ENCODE peak calls at places on chromosome X, in four cellular contexts. One of them, this sample, is unnamed.

GRCh38 chrX:125436855-125437254 is 117.2 kb downstream of the TEX13C start:
- DNase-seq in breast epithelium: no peak
- DNase-seq in AG09309: no peak
- DNase-seq in cardiac fibroblast: peak; percentile 0
- DNase-seq in this sample: no peak

GRCh38 chrX:19121898-19122640 is at the start of gene ADGRG2:
- DNase-seq in cardiac fibroblast: peak; percentile 35
- DNase-seq in breast epithelium: no peak
- DNase-seq in AG09309: peak; percentile 2
- DNase-seq in this sample: no peak

GRCh38 chrX:116881961-116882360 is 419.2 kb upstream of the CT83 start:
- DNase-seq in breast epithelium: no peak
- DNase-seq in AG09309: no peak
- DNase-seq in cardiac fibroblast: no peak
- DNase-seq in this sample: no peak

GRCh38 chrX:104972737-104973136 is 247.8 kb downstream of the TEX13A start:
- DNase-seq in AG09309: no peak
- DNase-seq in breast epithelium: no peak
- DNase-seq in cardiac fibroblast: no peak
- DNase-seq in this sample: no peak

GRCh38 chrX:48938721-48939416 is 18.5 kb downstream of the OTUD5 start:
- DNase-seq in cardiac fibroblast: no peak
- DNase-seq in AG09309: no peak
- DNase-seq in breast epithelium: no peak
- DNase-seq in this sample: no peak

GRCh38 chrX:49876750-49877149 is 2.5 kb upstream of the USP27X start:
- DNase-seq in cardiac fibroblast: peak; percentile 34
- DNase-seq in AG09309: no peak
- DNase-seq in breast epithelium: no peak
- DNase-seq in this sample: no peak

GRCh38 chrX:54540289-54540688 is 10.3 kb downstream of the GNL3L start:
- DNase-seq in cardiac fibroblast: peak; percentile 60
- DNase-seq in AG09309: no peak
- DNase-seq in breast epithelium: no peak
- DNase-seq in this sample: no peak

GRCh38 chrX:20969565-20969964 is 404.7 kb upstream of the CNKSR2 start:
- DNase-seq in AG09309: no peak
- DNase-seq in breast epithelium: no peak
- DNase-seq in cardiac fibroblast: no peak
- DNase-seq in this sample: no peak

GRCh38 chrX:123237271-123237670 is 53.2 kb downstream of the GRIA3 start:
- DNase-seq in breast epithelium: no peak
- DNase-seq in cardiac fibroblast: no peak
- DNase-seq in AG09309: no peak
- DNase-seq in this sample: no peak

GRCh38 chrX:24423960-24424359 is 41.1 kb upstream of the PDK3 start:
- DNase-seq in breast epithelium: no peak
- DNase-seq in cardiac fibroblast: peak; percentile 3
- DNase-seq in AG09309: no peak
- DNase-seq in this sample: no peak

GRCh38 chrX:69036674-69037573 is 128.3 kb downstream of the PJA1 start:
- DNase-seq in breast epithelium: no peak
- DNase-seq in AG09309: no peak
- DNase-seq in cardiac fibroblast: no peak
- DNase-seq in this sample: peak; percentile 49

GRCh38 chrX:70444326-70445196 is at the start of gene DLG3:
- DNase-seq in AG09309: no peak
- DNase-seq in cardiac fibroblast: peak; percentile 48
- DNase-seq in breast epithelium: no peak
- DNase-seq in this sample: no peak

GRCh38 chrX:101803451-101803850 is 128.4 kb downstream of the ZMAT1 start:
- DNase-seq in breast epithelium: no peak
- DNase-seq in cardiac fibroblast: peak; percentile 18
- DNase-seq in AG09309: no peak
- DNase-seq in this sample: no peak
- TF ChIP-seq CTCF in breast epithelium: no peak
- TF ChIP-seq CTCF in cardiac fibroblast: peak; percentile 17
- TF ChIP-seq CTCF in AG09309: peak; percentile 51
- TF ChIP-seq CTCF in this sample: no peak

GRCh38 chrX:136147966-136148365 is 633 bp downstream of the FHL1 start:
- DNase-seq in breast epithelium: no peak
- DNase-seq in AG09309: no peak
- DNase-seq in cardiac fibroblast: no peak
- DNase-seq in this sample: no peak
- H3K4me3 ChIP-seq in breast epithelium: peak overlapping the region; percentile 60
- H3K4me3 ChIP-seq in AG09309: peak overlapping the region; percentile 53
- H3K4me3 ChIP-seq in cardiac fibroblast: peak overlapping the region; percentile 63
- H3K4me3 ChIP-seq in this sample: peak overlapping the region; percentile 86

DNA sequence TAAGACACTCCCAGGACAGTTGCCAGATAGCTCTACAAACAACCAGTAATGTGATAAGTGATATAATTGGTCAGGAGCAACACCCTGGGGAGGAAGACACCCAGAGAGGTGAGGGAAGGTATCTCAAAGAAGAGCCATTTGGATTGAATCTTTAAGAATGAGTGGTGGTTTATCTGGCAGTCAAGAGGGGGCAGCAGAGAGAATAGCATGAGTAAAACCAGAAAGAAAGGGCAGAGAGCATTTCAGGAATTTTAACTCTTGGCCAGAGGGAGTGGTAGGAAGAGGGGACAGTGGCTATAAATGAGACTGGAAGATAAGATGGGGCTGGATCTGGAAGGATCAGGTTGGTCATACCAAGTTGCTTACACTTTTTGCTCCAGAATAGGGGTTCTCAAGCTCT is 5.9 kb upstream of the SEPTIN6 start:
- DNase-seq in cardiac fibroblast: peak; percentile 72
- DNase-seq in breast epithelium: no peak
- DNase-seq in AG09309: no peak
- DNase-seq in this sample: no peak
- TF ChIP-seq CTCF in cardiac fibroblast: peak; percentile 66
- TF ChIP-seq CTCF in breast epithelium: no peak
- TF ChIP-seq CTCF in AG09309: peak; percentile 64
- TF ChIP-seq CTCF in this sample: no peak

DNA sequence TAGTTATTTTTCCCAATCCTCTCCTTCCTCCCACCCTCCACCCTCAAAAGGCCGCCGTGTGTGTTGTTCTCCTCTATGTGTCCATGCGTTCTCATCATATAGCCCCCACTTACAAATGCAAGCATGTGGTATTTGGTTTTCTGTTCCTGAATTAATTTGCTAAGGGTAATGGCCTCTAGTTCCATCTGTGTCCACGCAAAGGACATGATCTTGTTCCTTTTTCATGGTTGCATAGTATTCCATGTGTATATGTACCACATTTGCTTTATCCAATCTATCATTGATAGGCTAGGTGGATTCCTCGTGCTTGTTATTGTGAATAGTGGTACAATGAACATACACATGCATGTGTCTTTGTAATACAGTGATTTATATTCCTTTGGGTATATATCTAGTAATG is 1193.7 kb downstream of the RPA4 start:
- DNase-seq in breast epithelium: no peak
- DNase-seq in AG09309: no peak
- DNase-seq in cardiac fibroblast: no peak
- DNase-seq in this sample: no peak
- H3K4me3 ChIP-seq in breast epithelium: no peak overlapping the region
- H3K4me3 ChIP-seq in AG09309: no peak overlapping the region
- H3K4me3 ChIP-seq in cardiac fibroblast: no peak overlapping the region
- H3K4me3 ChIP-seq in this sample: no peak overlapping the region

DNA sequence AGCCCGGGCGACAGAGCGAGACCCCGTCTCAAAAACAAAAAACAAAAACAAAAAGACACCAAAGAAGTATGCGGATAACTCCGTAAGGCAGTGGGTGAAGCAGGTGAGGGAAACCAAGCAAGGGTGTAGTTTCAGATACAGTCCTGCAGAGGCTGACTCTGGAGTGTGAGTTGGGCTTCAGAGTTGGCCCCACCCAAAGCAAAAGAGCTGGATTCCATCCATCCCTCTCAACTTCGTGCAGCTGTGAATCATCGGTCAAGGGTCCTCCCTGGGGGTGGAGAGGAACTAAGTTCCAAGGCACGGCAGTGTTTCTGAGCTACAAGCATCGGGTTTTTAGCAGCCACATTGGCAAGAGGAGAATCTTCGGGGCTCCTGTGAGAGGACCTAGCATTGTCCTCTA is 43.9 kb upstream of the FAM9A start:
- DNase-seq in breast epithelium: no peak
- DNase-seq in cardiac fibroblast: peak; percentile 68
- DNase-seq in AG09309: no peak
- DNase-seq in this sample: no peak
- TF ChIP-seq CTCF in breast epithelium: no peak
- TF ChIP-seq CTCF in cardiac fibroblast: peak; percentile 11
- TF ChIP-seq CTCF in AG09309: peak; percentile 5
- TF ChIP-seq CTCF in this sample: no peak

GRCh38 chrX:2711441-2711840 is 20.3 kb downstream of the CD99 start:
- DNase-seq in cardiac fibroblast: no peak
- DNase-seq in AG09309: no peak
- DNase-seq in breast epithelium: no peak
- DNase-seq in this sample: no peak

GRCh38 chrX:2710496-2710895 is 19.4 kb downstream of the CD99 start:
- DNase-seq in cardiac fibroblast: no peak
- DNase-seq in AG09309: no peak
- DNase-seq in breast epithelium: no peak
- DNase-seq in this sample: no peak

GRCh38 chrX:2708016-2708415 is 16.9 kb downstream of the CD99 start:
- DNase-seq in AG09309: no peak
- DNase-seq in breast epithelium: no peak
- DNase-seq in cardiac fibroblast: no peak
- DNase-seq in this sample: no peak

GRCh38 chrX:2708601-2709200 is 17.6 kb downstream of the CD99 start:
- DNase-seq in cardiac fibroblast: no peak
- DNase-seq in breast epithelium: no peak
- DNase-seq in AG09309: no peak
- DNase-seq in this sample: no peak

DNA sequence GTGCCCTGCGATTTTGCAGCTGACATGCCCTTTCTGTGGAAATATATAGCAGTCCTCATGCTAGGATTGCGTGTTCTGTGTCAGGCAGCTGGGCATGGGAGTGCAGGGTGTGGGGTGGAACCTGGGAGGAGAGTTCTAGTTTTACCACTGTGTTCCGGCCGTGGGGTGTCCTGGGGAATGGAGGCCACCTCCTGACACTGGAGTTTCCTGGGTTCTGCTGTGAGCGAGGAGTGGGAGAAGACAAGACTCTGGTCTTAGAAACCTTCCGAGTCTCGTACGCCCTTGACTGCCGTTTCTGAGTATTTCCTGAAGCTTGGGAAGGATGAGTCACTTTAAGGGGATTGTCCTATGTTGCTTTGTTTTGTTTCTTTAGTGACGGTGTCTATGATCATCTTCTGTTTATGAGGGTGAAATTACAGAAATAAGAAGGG is 19.0 kb downstream of the CD99 start:
- DNase-seq in cardiac fibroblast: peak; percentile 85
- DNase-seq in breast epithelium: no peak
- DNase-seq in AG09309: no peak
- DNase-seq in this sample: no peak
- H3K4me3 ChIP-seq in cardiac fibroblast: peak overlapping the region; percentile 35
- H3K4me3 ChIP-seq in breast epithelium: peak overlapping the region; percentile 11
- H3K4me3 ChIP-seq in AG09309: peak overlapping the region; percentile 25
- H3K4me3 ChIP-seq in this sample: peak overlapping the region; percentile 1

This sample was measured in coronary artery.